ENCODE peak calls at places on chromosome 1, in ten cellular contexts. J is iPS-NIHi11; Z is stimulated activated CD8-positive, alpha-beta memory T cell treated with anti-CD3 and anti-CD28 coated beads, Interleukin-15, amount 100 ng/mL, for 4 hours; K is NCI-H1694; Y is activated CD4-positive, CD25-positive, alpha-beta regulatory T cell treated with anti-CD3 and anti-CD28 coated beads, Interleukin-2, amount 50 U/mL, for 72 hours; O is activated T-cell treated with anti-CD3 and anti-CD28 coated beads, Interleukin-2, amount 50 U/mL, for 4 hours; P is stimulated activated CD4-positive, alpha-beta T cell treated with anti-CD3 and anti-CD28 coated beads, TNF-alpha, amount 100 ng/mL, for 4 hours; F is GM10248; L is GM04503; H is MCF 10A. T is an unnamed sample.

GRCh38 chr1:94925561-94926364 is 1.1 kb downstream of the CNN3 start:
- DNase-seq in F (peak), Y (no peak), Z (no peak), J (peak), L (no peak), P (no peak), H (peak), O (peak), K (peak), T (peak)

GRCh38 chr1:114558548-114558947 is 22.9 kb downstream of the BCAS2 start:
- DNase-seq in P (no peak), L (no peak), J (peak), Y (no peak), H (peak), O (no peak), Z (no peak), F (peak), K (peak), T (no peak)

GRCh38 chr1:230215049-230215448 is 148.0 kb downstream of the GALNT2 start:
- DNase-seq in P (no peak), Z (no peak), J (no peak), H (peak), O (no peak), L (no peak), K (no peak), Y (no peak), F (no peak), T (no peak)

GRCh38 chr1:234609528-234610042 is 393 bp downstream of the IRF2BP2 start:
- DNase-seq in K (no peak), H (peak), L (no peak), Y (peak), F (no peak), O (no peak), P (no peak), J (no peak), Z (no peak), T (no peak)

GRCh38 chr1:183600136-183600535 is 9.9 kb upstream of the NCF2 start:
- DNase-seq in K (no peak), Z (no peak), L (peak), F (no peak), Y (no peak), J (no peak), O (no peak), P (no peak), H (peak), T (no peak)

GRCh38 chr1:64087768-64088167 is 115.7 kb upstream of the UBE2U start:
- DNase-seq in H (no peak), L (no peak), P (no peak), Y (no peak), F (no peak), J (no peak), O (no peak), Z (no peak), K (no peak), T (no peak)

GRCh38 chr1:2596530-2597333 is 10.2 kb downstream of the PRXL2B start:
- DNase-seq in Y (peak), F (no peak), P (no peak), H (no peak), K (no peak), O (no peak), L (no peak), Z (no peak), J (no peak), T (no peak)

GRCh38 chr1:43622471-43622870 is 27.5 kb upstream of the KDM4A start:
- DNase-seq in K (no peak), P (no peak), Y (no peak), F (no peak), Z (no peak), H (no peak), O (no peak), J (no peak), L (peak), T (no peak)

GRCh38 chr1:26723013-26723991 is 27.5 kb downstream of the ARID1A start:
- DNase-seq in Y (no peak), Z (peak), F (peak), J (peak), P (peak), L (peak), O (peak), H (peak), K (peak), T (peak)

GRCh38 chr1:94864821-94865220 is 44.7 kb downstream of the SLC44A3 start:
- DNase-seq in K (no peak), Y (no peak), F (no peak), L (no peak), O (no peak), J (no peak), Z (no peak), P (no peak), H (no peak), T (no peak)

GRCh38 chr1:27141266-27142003 is 13.5 kb downstream of the SLC9A1 start:
- DNase-seq in L (no peak), K (no peak), J (peak), H (peak), Z (no peak), P (no peak), F (no peak), Y (no peak), O (no peak), T (no peak)

GRCh38 chr1:116231752-116232151 is 120.6 kb downstream of the MAB21L3 start:
- DNase-seq in O (no peak), H (no peak), K (no peak), Y (no peak), Z (no peak), J (no peak), F (no peak), P (no peak), L (no peak), T (no peak)

T was measured in DMS 273 treated with DMSO at 0.1 percent for 48 hours.